ENCODE peak calls at places on chromosomes 6 and 20, in five cellular contexts. W is dermis microvascular lymphatic vessel endothelial cell; F is right cardiac atrium; A is stimulated activated CD8-positive, alpha-beta memory T cell treated with anti-CD3 and anti-CD28 coated beads, Interleukin-2, amount 100 ng/mL, for 1 hour; J is GM23248. K is an unnamed sample.

GRCh38 chr6:45541934-45542333 is 164.2 kb upstream of the SUPT3H start:
- DNase-seq in W (no peak), J (no peak), A (no peak), F (no peak), K (no peak)

GRCh38 chr20:56395166-56395565 is 2.7 kb downstream of the CSTF1 start:
- DNase-seq in W (no peak), A (no peak), J (no peak), F (no peak), K (no peak)

GRCh38 chr6:14025160-14025559 is 92.4 kb upstream of the CD83 start:
- DNase-seq in W (no peak), A (no peak), J (no peak), F (no peak), K (no peak)

GRCh38 chr20:6162239-6162638 is 39.4 kb upstream of the FERMT1 start:
- DNase-seq in A (no peak), W (no peak), J (peak; percentile 3), F (peak; percentile 90), K (peak; percentile 69)

GRCh38 chr6:170200458-170200891 is 90.4 kb downstream of the DLL1 start:
- DNase-seq in A (no peak), J (peak; percentile 55), F (no peak), W (no peak), K (no peak)

GRCh38 chr6:25008707-25009106 is 72.9 kb upstream of the RIPOR2 start:
- DNase-seq in F (no peak), W (no peak), J (no peak), A (no peak), K (no peak)

GRCh38 chr20:11302436-11302835 is 615.3 kb upstream of the BTBD3 start:
- DNase-seq in J (peak; percentile 80), A (no peak), F (no peak), W (no peak), K (no peak)

GRCh38 chr6:24492475-24492874 is 2.3 kb upstream of the ALDH5A1 start:
- DNase-seq in W (no peak), J (peak; percentile 18), F (peak; percentile 56), A (no peak), K (peak; percentile 29)

GRCh38 chr6:210104-210456 is 82.2 kb upstream of the DUSP22 start:
- DNase-seq in J (no peak), F (no peak), A (no peak), W (no peak), K (no peak)

GRCh38 chr20:31497838-31498540 is 16.3 kb upstream of the HM13 start:
- DNase-seq in F (peak; percentile 74), J (peak; percentile 82), W (no peak), A (no peak), K (peak; percentile 59)

GRCh38 chr20:31849306-31849930 is 4.0 kb upstream of the FOXS1 start:
- DNase-seq in J (no peak), W (no peak), A (no peak), F (peak; percentile 37), K (no peak)

GRCh38 chr6:47027315-47027714 is 14.8 kb downstream of the ADGRF1 start:
- DNase-seq in A (no peak), F (no peak), J (no peak), W (no peak), K (no peak)

GRCh38 chr6:104995989-104996617 is 39.2 kb downstream of the LIN28B start:
- DNase-seq in W (no peak), J (peak; percentile 48), F (no peak), A (no peak), K (no peak)